ENCODE peak calls at places on chromosomes 4 and X, in four cellular contexts. D, S, R and K are unnamed samples.

GRCh38 chr4:182881928-182882327 is 35.3 kb downstream of the DCTD start:
- DNase-seq in D (no peak), S (no peak), R (no peak), K (no peak)

GRCh38 chr4:25949166-25949748 is 35.2 kb downstream of the SMIM20 start:
- DNase-seq in D (no peak), S (peak), R (no peak), K (no peak)

GRCh38 chrX:39477438-39478120 is 620.2 kb downstream of the BCOR start:
- DNase-seq in D (no peak), S (no peak), R (no peak), K (no peak)

GRCh38 chr4:7043521-7044414 is 596 bp downstream of the TADA2B start:
- DNase-seq in D (peak), S (peak), R (no peak), K (peak)

GRCh38 chrX:139691493-139691842 is 16.5 kb downstream of the MCF2 start:
- DNase-seq in D (no peak), S (no peak), R (no peak), K (no peak)

GRCh38 chr4:1505511-1506451 is 99.5 kb upstream of the NKX1-1 start:
- DNase-seq in D (no peak), S (no peak), R (no peak), K (no peak)

GRCh38 chrX:43743100-43743822 is 87.2 kb downstream of the MAOA start:
- DNase-seq in D (no peak), S (no peak), R (no peak), K (no peak)

GRCh38 chr4:188735082-188735481 is 595.8 kb downstream of the TRIML1 start:
- DNase-seq in D (no peak), S (no peak), R (no peak), K (no peak)

GRCh38 chr4:72629540-72629939 is 60.5 kb upstream of the ADAMTS3 start:
- DNase-seq in D (no peak), S (no peak), R (peak), K (no peak)

GRCh38 chrX:74526786-74527185 is 87.6 kb downstream of the RLIM start:
- DNase-seq in D (no peak), S (no peak), R (no peak), K (no peak)

GRCh38 chr4:40507977-40508376 is 121.7 kb downstream of the RBM47 start:
- DNase-seq in D (no peak), S (peak), R (no peak), K (no peak)

GRCh38 chr4:97496298-97496873 is 646.9 kb downstream of the STPG2 start:
- DNase-seq in D (no peak), S (no peak), R (no peak), K (no peak)

GRCh38 chrX:21745756-21746155 is 12.2 kb downstream of the SMPX start:
- DNase-seq in D (peak), S (peak), R (no peak), K (no peak)

GRCh38 chr4:25351777-25352421 is 25.2 kb upstream of the ANAPC4 start:
- DNase-seq in D (no peak), S (no peak), R (no peak), K (no peak)

GRCh38 chr4:16043820-16044554 is 39.8 kb downstream of the PROM1 start:
- DNase-seq in D (no peak), S (no peak), R (no peak), K (no peak)

GRCh38 chr4:168585168-168586091 is 88.6 kb downstream of the PALLD start:
- DNase-seq in D (peak), S (peak), R (peak), K (no peak)

GRCh38 chr4:19300213-19300612 is 951.5 kb upstream of the SLIT2 start:
- DNase-seq in D (no peak), S (no peak), R (peak), K (no peak)

GRCh38 chr4:99934891-99935290 is 11.5 kb downstream of the DNAJB14 start:
- DNase-seq in D (no peak), S (no peak), R (no peak), K (no peak)

GRCh38 chr4:39591290-39591689 is 47.4 kb downstream of the SMIM14 start:
- DNase-seq in D (no peak), S (no peak), R (no peak), K (no peak)

GRCh38 chr4:121658125-121658524 is 38.7 kb downstream of the ANXA5 start:
- DNase-seq in D (no peak), S (no peak), R (no peak), K (no peak)

GRCh38 chr4:86302242-86302641 is 57.6 kb downstream of the MAPK10 start:
- DNase-seq in D (no peak), S (peak), R (no peak), K (no peak)

GRCh38 chr4:38279650-38280322 is 319.6 kb downstream of the PTTG2 start:
- DNase-seq in D (no peak), S (peak), R (no peak), K (no peak)

GRCh38 chrX:132040066-132040465 is 17.0 kb downstream of the STK26 start:
- DNase-seq in D (no peak), S (no peak), R (no peak), K (no peak)

GRCh38 chr4:76956961-76957738 is 7.6 kb downstream of the SEPTIN11 start:
- DNase-seq in D (no peak), S (no peak), R (no peak), K (no peak)

GRCh38 chr4:37981425-37981824 is 21.2 kb downstream of the PTTG2 start:
- DNase-seq in D (no peak), S (no peak), R (no peak), K (no peak)

GRCh38 chr4:98468744-98469143 is 189.7 kb downstream of the TSPAN5 start:
- DNase-seq in D (no peak), S (no peak), R (no peak), K (no peak)

GRCh38 chrX:150365953-150366911 is 3.1 kb downstream of the MAMLD1 start:
- DNase-seq in D (no peak), S (no peak), R (no peak), K (no peak)

GRCh38 chr4:53744446-53745160 is 153.3 kb upstream of the LNX1 start:
- DNase-seq in D (no peak), S (peak), R (no peak), K (no peak)

GRCh38 chrX:136176399-136176825 is 29.1 kb downstream of the FHL1 start:
- DNase-seq in D (no peak), S (no peak), R (peak), K (no peak)

GRCh38 chr4:115851918-115852766 is 738.7 kb upstream of the NDST4 start:
- DNase-seq in D (peak), S (peak), R (no peak), K (peak)

GRCh38 chr4:71550220-71551190 is 211.7 kb downstream of the SLC4A4 start:
- DNase-seq in D (no peak), S (peak), R (peak), K (no peak)

GRCh38 chr4:101458914-101459313 is 111.6 kb upstream of the PPP3CA start:
- DNase-seq in D (no peak), S (no peak), R (no peak), K (no peak)

GRCh38 chr4:726235-726787 is 20.7 kb downstream of the PCGF3 start:
- DNase-seq in D (no peak), S (no peak), R (no peak), K (no peak)

GRCh38 chr4:27005512-27006246 is 145.0 kb downstream of the STIM2 start:
- DNase-seq in D (no peak), S (no peak), R (no peak), K (no peak)

GRCh38 chr4:35175894-35176293 is 1068.4 kb downstream of the ARAP2 start:
- DNase-seq in D (no peak), S (no peak), R (no peak), K (no peak)